ENCODE peak calls at places on chromosomes 6 and 20, in five cellular contexts. C is IMR-90, P is neuronal stem cell, E is H1, R is trophoblast cell. J is an unnamed sample.

GRCh38 chr6:122049341-122049740 is 350.1 kb upstream of the HSF2 start:
- DNase-seq in C (peak; percentile 38), P (no peak), E (no peak), R (peak; percentile 25), J (peak; percentile 28)

GRCh38 chr6:52417675-52418111 is 2.4 kb upstream of the EFHC1 start:
- DNase-seq in C (peak; percentile 68), P (no peak), E (no peak), R (peak; percentile 42), J (peak; percentile 86)

GRCh38 chr6:25278557-25278913 is 639 bp upstream of the CARMIL1 start:
- DNase-seq in C (no peak), P (no peak), E (no peak), R (peak; percentile 57), J (no peak)

GRCh38 chr6:11810039-11810541 is 31.5 kb upstream of the ADTRP start:
- DNase-seq in C (peak; percentile 79), P (no peak), E (no peak), R (peak; percentile 14), J (peak; percentile 78)

GRCh38 chr20:57718490-57719009 is 8.7 kb upstream of the PMEPA1 start:
- DNase-seq in C (peak; percentile 97), P (peak; percentile 92), E (peak; percentile 83), R (peak; percentile 98), J (peak; percentile 96)

GRCh38 chr6:142088858-142089216 is 43.9 kb upstream of the GJE1 start:
- DNase-seq in C (peak; percentile 58), P (no peak), E (no peak), R (peak; percentile 56), J (peak; percentile 50)

GRCh38 chr6:169656626-169657610 is 44.9 kb downstream of the WDR27 start:
- DNase-seq in C (no peak), P (no peak), E (no peak), R (no peak), J (no peak)

GRCh38 chr20:40489886-40490285 is 199.2 kb downstream of the MAFB start:
- DNase-seq in C (no peak), P (no peak), E (no peak), R (peak; percentile 77), J (no peak)

GRCh38 chr6:16436550-16436949 is 198.2 kb downstream of the GMPR start:
- DNase-seq in C (no peak), P (no peak), E (no peak), R (no peak), J (no peak)

GRCh38 chr6:31083742-31084354 is 28.5 kb downstream of the C6orf15 start:
- DNase-seq in C (peak; percentile 92), P (peak; percentile 41), E (peak; percentile 54), R (peak; percentile 34), J (peak; percentile 77)

GRCh38 chr6:2563635-2564034 is 187.1 kb downstream of the MYLK4 start:
- DNase-seq in C (peak; percentile 20), P (no peak), E (no peak), R (no peak), J (no peak)

GRCh38 chr6:151757506-151757955 is 50.0 kb upstream of the ESR1 start:
- DNase-seq in C (no peak), P (no peak), E (no peak), R (no peak), J (no peak)

GRCh38 chr20:3165473-3166337 is 6.0 kb upstream of the FASTKD5 start:
- DNase-seq in C (peak; percentile 63), P (no peak), E (no peak), R (no peak), J (no peak)

GRCh38 chr20:44491635-44492395 is 16.1 kb downstream of the TTPAL start:
- DNase-seq in C (peak; percentile 67), P (no peak), E (no peak), R (peak; percentile 78), J (peak; percentile 72)

GRCh38 chr20:37727957-37728634 is 34.3 kb downstream of the CTNNBL1 start:
- DNase-seq in C (no peak), P (no peak), E (no peak), R (no peak), J (peak; percentile 18)

GRCh38 chr6:20280288-20280621 is 68.0 kb upstream of the MBOAT1 start:
- DNase-seq in C (no peak), P (no peak), E (no peak), R (no peak), J (no peak)

GRCh38 chr6:44668391-44668930 is 281.0 kb downstream of the CDC5L start:
- DNase-seq in C (no peak), P (no peak), E (no peak), R (no peak), J (no peak)

GRCh38 chr6:25085761-25086160 is 150.0 kb upstream of the RIPOR2 start:
- DNase-seq in C (no peak), P (no peak), E (no peak), R (no peak), J (no peak)

GRCh38 chr6:10163159-10163962 is 251.5 kb downstream of the TFAP2A start:
- DNase-seq in C (no peak), P (no peak), E (no peak), R (peak; percentile 89), J (no peak)

GRCh38 chr6:148611213-148611612 is 135.6 kb upstream of the UST start:
- DNase-seq in C (no peak), P (no peak), E (no peak), R (no peak), J (peak; percentile 76)

GRCh38 chr6:44820366-44821158 is 433.1 kb downstream of the CDC5L start:
- DNase-seq in C (peak; percentile 13), P (no peak), E (no peak), R (no peak), J (no peak)

GRCh38 chr6:1726341-1726763 is 116.6 kb downstream of the FOXC1 start:
- DNase-seq in C (no peak), P (peak; percentile 24), E (no peak), R (no peak), J (no peak)

GRCh38 chr6:46410330-46410953 is 80.8 kb downstream of the RCAN2 start:
- DNase-seq in C (peak; percentile 42), P (no peak), E (no peak), R (peak; percentile 74), J (no peak)

GRCh38 chr6:91704531-91704930 is 1117.7 kb upstream of the MAP3K7 start:
- DNase-seq in C (peak; percentile 57), P (no peak), E (no peak), R (peak; percentile 64), J (peak; percentile 78)

GRCh38 chr6:151387581-151387980 is 3.8 kb downstream of the ZBTB2 start:
- DNase-seq in C (peak; percentile 86), P (no peak), E (no peak), R (peak; percentile 69), J (peak; percentile 34)

GRCh38 chr20:62977613-62978558 is 25.4 kb downstream of the SLC17A9 start:
- DNase-seq in C (no peak), P (no peak), E (no peak), R (no peak), J (no peak)

GRCh38 chr20:59145926-59146800 is 17.5 kb upstream of the ZNF831 start:
- DNase-seq in C (no peak), P (no peak), E (no peak), R (no peak), J (no peak)

GRCh38 chr6:89432875-89433636 is at the start of gene ANKRD6:
- DNase-seq in C (no peak), P (peak; percentile 80), E (peak; percentile 29), R (peak; percentile 92), J (peak; percentile 47)

GRCh38 chr6:41591859-41592502 is 45.8 kb downstream of the FOXP4 start:
- DNase-seq in C (peak; percentile 45), P (peak; percentile 84), E (no peak), R (peak; percentile 74), J (peak; percentile 74)

GRCh38 chr6:116397960-116398359 is 27.2 kb downstream of the DSE start:
- DNase-seq in C (peak; percentile 67), P (no peak), E (no peak), R (peak; percentile 36), J (peak; percentile 38)

GRCh38 chr6:157514659-157515496 is 133.9 kb downstream of the ZDHHC14 start:
- DNase-seq in C (peak; percentile 69), P (no peak), E (no peak), R (peak; percentile 54), J (peak; percentile 72)

GRCh38 chr6:34514593-34515472 is 41.3 kb downstream of the SPDEF start:
- DNase-seq in C (peak; percentile 57), P (peak; percentile 69), E (no peak), R (no peak), J (peak; percentile 75)

GRCh38 chr6:40965046-40965445 is 74.0 kb downstream of the UNC5CL start:
- DNase-seq in C (peak; percentile 42), P (no peak), E (no peak), R (no peak), J (no peak)

GRCh38 chr6:148851683-148852556 is 105.1 kb downstream of the UST start:
- DNase-seq in C (no peak), P (no peak), E (no peak), R (no peak), J (no peak)

GRCh38 chr6:119445666-119446622 is 96.4 kb upstream of the MAN1A1 start:
- DNase-seq in C (peak; percentile 68), P (no peak), E (no peak), R (peak; percentile 88), J (peak; percentile 57)

GRCh38 chr6:6545616-6546317 is 42.8 kb upstream of the LY86 start:
- DNase-seq in C (no peak), P (no peak), E (no peak), R (no peak), J (peak; percentile 1)
- H3K4me3 ChIP-seq in C (no peak overlapping the region), P (peak overlapping the region; percentile 13), E (peak overlapping the region; percentile 67), R (peak overlapping the region; percentile 53), J (peak overlapping the region; percentile 68)

GRCh38 chr20:61404311-61404710 is 152.2 kb downstream of the CDH4 start:
- DNase-seq in C (no peak), P (no peak), E (no peak), R (no peak), J (no peak)

GRCh38 chr20:61411743-61412142 is 159.7 kb downstream of the CDH4 start:
- DNase-seq in C (no peak), P (no peak), E (no peak), R (no peak), J (no peak)

GRCh38 chr20:61405007-61405406 is 152.9 kb downstream of the CDH4 start:
- DNase-seq in C (no peak), P (no peak), E (no peak), R (no peak), J (no peak)

GRCh38 chr20:61408951-61409740 is 157.1 kb downstream of the CDH4 start:
- DNase-seq in C (no peak), P (no peak), E (no peak), R (no peak), J (no peak)

DNA sequence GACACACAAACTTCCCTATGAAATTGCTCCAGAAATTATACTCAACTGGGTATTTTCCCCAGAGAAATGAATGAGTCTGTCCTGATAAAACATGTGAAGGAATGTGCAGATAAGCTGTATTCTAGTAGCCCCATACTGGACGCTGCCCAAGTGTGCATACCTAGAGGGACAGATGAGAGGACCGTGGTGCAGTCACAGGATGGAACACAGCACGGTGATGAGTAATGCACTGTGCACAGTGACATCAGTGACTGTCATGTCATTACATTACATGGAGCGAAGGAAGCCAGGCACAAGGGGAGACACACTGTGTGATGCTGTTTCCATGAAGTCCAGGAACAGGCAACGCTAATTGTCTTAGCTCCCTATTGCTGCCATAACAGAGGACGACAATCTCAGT is 155.5 kb downstream of the CDH4 start:
- DNase-seq in C (no peak), P (no peak), E (no peak), R (no peak), J (no peak)
- H2AFZ ChIP-seq in C (peak overlapping the region; percentile 7), P (no peak overlapping the region), E (no peak overlapping the region), R (no peak overlapping the region), J (no peak overlapping the region)

GRCh38 chr6:21738180-21739094 is 144.9 kb downstream of the SOX4 start:
- DNase-seq in C (peak; percentile 44), P (no peak), E (no peak), R (peak; percentile 86), J (peak; percentile 45)
- H2BK120ac ChIP-seq in C (no peak overlapping the region), P (peak overlapping the region; percentile 24), E (peak overlapping the region; percentile 82), R (peak overlapping the region; percentile 99), J (no peak overlapping the region)

GRCh38 chr20:56630506-56631317 is 1.6 kb downstream of the TFAP2C start:
- DNase-seq in C (no peak), P (no peak), E (no peak), R (peak; percentile 93), J (no peak)
- H3K4me3 ChIP-seq in C (no peak overlapping the region), P (no peak overlapping the region), E (peak overlapping the region; percentile 81), R (peak overlapping the region; percentile 86), J (peak overlapping the region; percentile 73)

J was measured in mesenchymal stem cell.